ENCODE peak calls at places on chromosomes 12 and 14, in five cellular contexts. V is astrocyte of the spinal cord, E is NCI-H226, R is coronary artery, J is neural crest cell. L is an unnamed sample.

GRCh38 chr14:87097021-87097420 is 896.0 kb downstream of the GALC start:
- DNase-seq in E (no peak), R (no peak), J (no peak), V (peak; percentile 44), L (no peak)

GRCh38 chr12:124097681-124098080 is 124.7 kb downstream of the ZNF664 start:
- DNase-seq in J (no peak), E (no peak), V (no peak), R (no peak), L (no peak)

GRCh38 chr14:65210118-65210826 is 108.0 kb upstream of the MAX start:
- DNase-seq in J (no peak), V (peak; percentile 51), R (no peak), E (peak; percentile 36), L (no peak)

GRCh38 chr12:83753205-83753604 is 1066.5 kb downstream of the TMTC2 start:
- DNase-seq in E (no peak), J (no peak), V (no peak), R (no peak), L (no peak)

GRCh38 chr12:43241971-43242370 is 310.0 kb downstream of the ADAMTS20 start:
- DNase-seq in E (peak; percentile 31), R (no peak), J (no peak), V (peak; percentile 50), L (no peak)

GRCh38 chr12:57850924-57851323 is 4.4 kb upstream of the CTDSP2 start:
- DNase-seq in V (no peak), E (no peak), J (no peak), R (no peak), L (no peak)

GRCh38 chr12:30286345-30286926 is 409.2 kb downstream of the IPO8 start:
- DNase-seq in J (no peak), E (no peak), V (peak; percentile 58), R (no peak), L (no peak)

GRCh38 chr14:105041841-105042765 is 21.2 kb upstream of the CDCA4 start:
- DNase-seq in E (no peak), V (no peak), R (no peak), J (no peak), L (no peak)

GRCh38 chr12:56634837-56635538 is 4.9 kb upstream of the BAZ2A start:
- DNase-seq in V (peak; percentile 83), R (peak; percentile 82), J (peak; percentile 50), E (peak; percentile 98), L (no peak)

GRCh38 chr12:43692064-43692463 is 66.5 kb downstream of the PUS7L start:
- DNase-seq in E (peak; percentile 55), J (no peak), V (peak; percentile 57), R (no peak), L (no peak)

GRCh38 chr14:58873228-58873953 is 235.6 kb downstream of the DACT1 start:
- DNase-seq in V (no peak), E (no peak), R (no peak), J (no peak), L (no peak)

GRCh38 chr14:97301931-97302559 is 504.9 kb downstream of the VRK1 start:
- DNase-seq in V (no peak), J (no peak), E (no peak), R (no peak), L (no peak)

GRCh38 chr14:78959674-78960264 is 789.6 kb downstream of the NRXN3 start:
- DNase-seq in V (peak; percentile 79), E (peak; percentile 42), R (no peak), J (peak; percentile 80), L (no peak)

GRCh38 chr12:52900166-52900895 is 4.5 kb downstream of the KRT8 start:
- DNase-seq in V (no peak), E (no peak), J (no peak), R (no peak), L (no peak)

GRCh38 chr12:125114365-125115141 is 49.3 kb downstream of the AACS start:
- DNase-seq in J (no peak), V (no peak), R (no peak), E (no peak), L (no peak)

GRCh38 chr12:56162468-56163290 is 4.5 kb downstream of the MYL6 start:
- DNase-seq in R (no peak), E (no peak), V (no peak), J (no peak), L (no peak)

GRCh38 chr12:95789126-95790024 is 1.2 kb downstream of the NTN4 start:
- DNase-seq in V (no peak), E (peak; percentile 38), J (peak; percentile 16), R (no peak), L (no peak)

GRCh38 chr12:46449161-46449715 is 76.7 kb upstream of the SLC38A2 start:
- DNase-seq in V (no peak), J (no peak), E (no peak), R (no peak), L (no peak)

GRCh38 chr12:123571343-123571813 is 13.0 kb upstream of the TMED2 start:
- DNase-seq in E (peak; percentile 33), R (peak; percentile 76), J (no peak), V (peak; percentile 67), L (no peak)

GRCh38 chr12:113899844-113900471 is 66.2 kb downstream of the RBM19 start:
- DNase-seq in J (peak; percentile 12), V (no peak), R (no peak), E (no peak), L (no peak)

GRCh38 chr12:49537709-49538601 is 875 bp upstream of the KCNH3 start:
- DNase-seq in E (no peak), R (peak; percentile 71), V (no peak), J (no peak), L (peak; percentile 91)

GRCh38 chr12:751192-751827 is 1.1 kb upstream of the WNK1 start:
- DNase-seq in V (peak; percentile 97), E (peak; percentile 95), R (peak; percentile 92), J (peak; percentile 90), L (peak; percentile 95)

GRCh38 chr12:71865166-71865713 is 25.7 kb downstream of the TBC1D15 start:
- DNase-seq in R (no peak), V (peak; percentile 87), E (peak; percentile 89), J (no peak), L (no peak)

GRCh38 chr12:46415552-46415951 is 43.0 kb upstream of the SLC38A2 start:
- DNase-seq in J (no peak), E (no peak), R (no peak), V (no peak), L (no peak)

GRCh38 chr12:85662209-85662607 is 174.0 kb downstream of the RASSF9 start:
- DNase-seq in E (no peak), R (no peak), V (no peak), J (no peak), L (no peak)

GRCh38 chr12:14957769-14958168 is 3.6 kb downstream of the ARHGDIB start:
- DNase-seq in E (no peak), R (no peak), J (no peak), V (no peak), L (no peak)

GRCh38 chr12:96134200-96134599 is 60.0 kb upstream of the ELK3 start:
- DNase-seq in J (no peak), V (no peak), E (no peak), R (no peak), L (no peak)

GRCh38 chr14:33342299-33342974 is 403.8 kb downstream of the NPAS3 start:
- DNase-seq in V (no peak), E (no peak), J (no peak), R (no peak), L (no peak)